ENCODE peak calls at places on chromosomes 5 and 9, in five cellular contexts. One of them, this sample, is unnamed.

GRCh38 chr9:116269250-116269649 is 115.7 kb downstream of the PAPPA start:
- DNase-seq in heart left ventricle: no peak
- DNase-seq in CD4-positive, CD25-positive, alpha-beta regulatory T cell: no peak
- DNase-seq in left ventricle myocardium inferior: no peak
- DNase-seq in IMR-90: no peak
- DNase-seq in this sample: no peak

GRCh38 chr9:5468850-5469249 is 18.5 kb downstream of the CD274 start:
- DNase-seq in heart left ventricle: no peak
- DNase-seq in CD4-positive, CD25-positive, alpha-beta regulatory T cell: no peak
- DNase-seq in left ventricle myocardium inferior: no peak
- DNase-seq in IMR-90: peak; percentile 68
- DNase-seq in this sample: no peak

GRCh38 chr5:133824661-133825254 is 143.7 kb downstream of the C5orf15 start:
- DNase-seq in heart left ventricle: no peak
- DNase-seq in CD4-positive, CD25-positive, alpha-beta regulatory T cell: no peak
- DNase-seq in left ventricle myocardium inferior: no peak
- DNase-seq in IMR-90: no peak
- DNase-seq in this sample: no peak

GRCh38 chr5:37850128-37850865 is 10.5 kb upstream of the GDNF start:
- DNase-seq in heart left ventricle: no peak
- DNase-seq in CD4-positive, CD25-positive, alpha-beta regulatory T cell: no peak
- DNase-seq in left ventricle myocardium inferior: no peak
- DNase-seq in IMR-90: peak; percentile 44
- DNase-seq in this sample: no peak

GRCh38 chr5:75234251-75234650 is 2.4 kb downstream of the ANKRD31 start:
- DNase-seq in heart left ventricle: no peak
- DNase-seq in CD4-positive, CD25-positive, alpha-beta regulatory T cell: no peak
- DNase-seq in left ventricle myocardium inferior: no peak
- DNase-seq in IMR-90: no peak
- DNase-seq in this sample: no peak

GRCh38 chr9:116152390-116152789 is 1.2 kb upstream of the PAPPA start:
- DNase-seq in heart left ventricle: no peak
- DNase-seq in CD4-positive, CD25-positive, alpha-beta regulatory T cell: no peak
- DNase-seq in left ventricle myocardium inferior: no peak
- DNase-seq in IMR-90: peak; percentile 70
- DNase-seq in this sample: no peak

GRCh38 chr9:112111461-112111860 is 63.6 kb downstream of the SUSD1 start:
- DNase-seq in heart left ventricle: no peak
- DNase-seq in CD4-positive, CD25-positive, alpha-beta regulatory T cell: no peak
- DNase-seq in left ventricle myocardium inferior: no peak
- DNase-seq in IMR-90: no peak
- DNase-seq in this sample: no peak

GRCh38 chr9:129733632-129733953 is 19.2 kb downstream of the PTGES start:
- DNase-seq in heart left ventricle: no peak
- DNase-seq in CD4-positive, CD25-positive, alpha-beta regulatory T cell: no peak
- DNase-seq in left ventricle myocardium inferior: no peak
- DNase-seq in IMR-90: no peak
- DNase-seq in this sample: no peak

GRCh38 chr9:136762221-136762691 is 2.1 kb downstream of the LCN15 start:
- DNase-seq in heart left ventricle: no peak
- DNase-seq in CD4-positive, CD25-positive, alpha-beta regulatory T cell: no peak
- DNase-seq in left ventricle myocardium inferior: no peak
- DNase-seq in IMR-90: no peak
- DNase-seq in this sample: no peak

GRCh38 chr5:56350595-56351170 is 117.6 kb upstream of the ANKRD55 start:
- DNase-seq in heart left ventricle: peak; percentile 91
- DNase-seq in CD4-positive, CD25-positive, alpha-beta regulatory T cell: no peak
- DNase-seq in left ventricle myocardium inferior: peak; percentile 69
- DNase-seq in IMR-90: peak; percentile 96
- DNase-seq in this sample: no peak

GRCh38 chr9:100058699-100059579 is 39.9 kb downstream of the ERP44 start:
- DNase-seq in heart left ventricle: no peak
- DNase-seq in CD4-positive, CD25-positive, alpha-beta regulatory T cell: no peak
- DNase-seq in left ventricle myocardium inferior: no peak
- DNase-seq in IMR-90: no peak
- DNase-seq in this sample: no peak

GRCh38 chr9:99030082-99030481 is 74.8 kb upstream of the TGFBR1 start:
- DNase-seq in heart left ventricle: no peak
- DNase-seq in CD4-positive, CD25-positive, alpha-beta regulatory T cell: no peak
- DNase-seq in left ventricle myocardium inferior: no peak
- DNase-seq in IMR-90: peak; percentile 99
- DNase-seq in this sample: no peak

GRCh38 chr5:54944364-54944763 is 41.0 kb downstream of the ESM1 start:
- DNase-seq in heart left ventricle: no peak
- DNase-seq in CD4-positive, CD25-positive, alpha-beta regulatory T cell: peak; percentile 72
- DNase-seq in left ventricle myocardium inferior: no peak
- DNase-seq in IMR-90: peak; percentile 58
- DNase-seq in this sample: peak; percentile 11

GRCh38 chr9:132752877-132753592 is 82.8 kb downstream of the GTF3C4 start:
- DNase-seq in heart left ventricle: no peak
- DNase-seq in CD4-positive, CD25-positive, alpha-beta regulatory T cell: no peak
- DNase-seq in left ventricle myocardium inferior: no peak
- DNase-seq in IMR-90: no peak
- DNase-seq in this sample: no peak

GRCh38 chr5:171673328-171673727 is 112.3 kb upstream of the SMIM23 start:
- DNase-seq in heart left ventricle: no peak
- DNase-seq in CD4-positive, CD25-positive, alpha-beta regulatory T cell: no peak
- DNase-seq in left ventricle myocardium inferior: no peak
- DNase-seq in IMR-90: no peak
- DNase-seq in this sample: no peak

GRCh38 chr5:36457511-36458260 is 148.7 kb upstream of the SLC1A3 start:
- DNase-seq in heart left ventricle: no peak
- DNase-seq in CD4-positive, CD25-positive, alpha-beta regulatory T cell: no peak
- DNase-seq in left ventricle myocardium inferior: no peak
- DNase-seq in IMR-90: no peak
- DNase-seq in this sample: no peak

GRCh38 chr5:126647071-126647470 is 46.3 kb downstream of the PHAX start:
- DNase-seq in heart left ventricle: no peak
- DNase-seq in CD4-positive, CD25-positive, alpha-beta regulatory T cell: no peak
- DNase-seq in left ventricle myocardium inferior: no peak
- DNase-seq in IMR-90: no peak
- DNase-seq in this sample: no peak

GRCh38 chr5:138659561-138659960 is 84.4 kb upstream of the HSPA9 start:
- DNase-seq in heart left ventricle: no peak
- DNase-seq in CD4-positive, CD25-positive, alpha-beta regulatory T cell: no peak
- DNase-seq in left ventricle myocardium inferior: no peak
- DNase-seq in IMR-90: no peak
- DNase-seq in this sample: no peak

GRCh38 chr5:138661342-138661975 is 86.3 kb upstream of the HSPA9 start:
- DNase-seq in heart left ventricle: no peak
- DNase-seq in CD4-positive, CD25-positive, alpha-beta regulatory T cell: no peak
- DNase-seq in left ventricle myocardium inferior: no peak
- DNase-seq in IMR-90: no peak
- DNase-seq in this sample: no peak

GRCh38 chr5:138661991-138662434 is 86.8 kb upstream of the HSPA9 start:
- DNase-seq in heart left ventricle: no peak
- DNase-seq in CD4-positive, CD25-positive, alpha-beta regulatory T cell: no peak
- DNase-seq in left ventricle myocardium inferior: no peak
- DNase-seq in IMR-90: no peak
- DNase-seq in this sample: no peak

GRCh38 chr5:138659121-138659520 is 83.9 kb upstream of the HSPA9 start:
- DNase-seq in heart left ventricle: no peak
- DNase-seq in CD4-positive, CD25-positive, alpha-beta regulatory T cell: no peak
- DNase-seq in left ventricle myocardium inferior: no peak
- DNase-seq in IMR-90: no peak
- DNase-seq in this sample: no peak

DNA sequence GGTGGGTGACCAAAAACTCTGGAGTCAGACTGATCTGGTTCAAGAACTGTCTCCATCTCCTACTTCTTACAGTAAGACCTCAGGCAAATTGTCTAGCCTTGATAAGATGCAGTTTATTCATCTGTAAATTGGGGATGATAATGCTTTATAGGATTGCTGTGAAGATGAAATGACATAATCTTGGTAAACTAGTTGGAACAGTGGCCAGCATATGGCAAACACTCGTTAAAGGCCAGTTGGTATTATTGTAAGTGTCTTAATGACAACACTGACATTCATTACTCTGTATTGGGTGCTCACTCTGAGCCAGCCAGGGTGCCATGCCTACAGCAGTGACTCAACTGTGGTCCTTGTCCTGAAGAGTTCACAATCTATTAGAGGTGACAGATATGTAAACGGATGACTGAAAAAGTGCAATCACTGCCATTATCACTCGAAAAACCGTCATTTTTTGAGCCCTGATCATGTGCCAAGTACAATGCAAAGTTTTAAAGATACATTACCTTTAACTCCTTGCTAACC is 84.9 kb upstream of the HSPA9 start:
- DNase-seq in heart left ventricle: no peak
- DNase-seq in CD4-positive, CD25-positive, alpha-beta regulatory T cell: no peak
- DNase-seq in left ventricle myocardium inferior: no peak
- DNase-seq in IMR-90: no peak
- DNase-seq in this sample: no peak
- H3K27me3 ChIP-seq in heart left ventricle: no peaks in the 10 kb centered on the region
- H3K27me3 ChIP-seq in CD4-positive, CD25-positive, alpha-beta regulatory T cell: peaks cover 43% of the 10 kb centered on the region
- H3K27me3 ChIP-seq in left ventricle myocardium inferior: no peaks in the 10 kb centered on the region
- H3K27me3 ChIP-seq in IMR-90: peaks cover 32% of the 10 kb centered on the region
- H3K27me3 ChIP-seq in this sample: peaks cover 65% of the 10 kb centered on the region

DNA sequence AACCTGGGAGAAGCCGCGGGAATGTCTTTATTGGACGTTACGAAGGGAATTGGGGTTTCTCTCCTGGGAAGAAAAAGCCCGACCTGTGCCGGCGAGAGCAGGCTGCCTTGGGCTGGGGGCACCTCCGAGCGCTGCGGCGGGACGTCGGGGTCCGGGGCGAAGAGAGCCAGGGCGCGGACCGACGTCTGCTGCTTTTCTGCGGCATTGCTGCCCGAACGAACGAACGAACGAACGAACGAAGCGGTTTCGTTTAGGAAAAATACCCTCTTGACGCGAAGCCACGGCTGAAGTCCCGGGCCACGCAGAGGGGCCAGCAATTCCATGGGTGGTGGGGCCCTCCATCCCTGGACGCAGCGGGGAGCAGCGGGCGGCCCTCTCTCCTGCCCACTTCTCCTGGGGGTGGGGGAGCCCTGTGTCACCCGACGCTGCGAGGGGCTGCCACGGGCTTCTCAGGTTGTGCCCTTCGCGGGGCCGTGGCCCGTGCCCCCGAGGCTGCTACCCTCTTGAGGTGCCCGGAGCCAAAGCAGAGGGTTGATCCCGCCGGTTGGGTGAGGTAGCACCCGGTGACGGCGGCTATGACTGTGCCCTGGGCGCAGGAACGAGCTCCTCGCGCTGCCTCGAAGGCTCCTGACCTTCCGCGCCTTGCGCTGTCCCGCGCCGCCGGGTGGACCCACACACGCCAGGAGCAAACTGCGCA is 4.9 kb upstream of the PITX1 start:
- DNase-seq in heart left ventricle: no peak
- DNase-seq in CD4-positive, CD25-positive, alpha-beta regulatory T cell: no peak
- DNase-seq in left ventricle myocardium inferior: no peak
- DNase-seq in IMR-90: no peak
- DNase-seq in this sample: no peak
- H3K27me3 ChIP-seq in heart left ventricle: peaks cover 98% of the 10 kb centered on the region
- H3K27me3 ChIP-seq in CD4-positive, CD25-positive, alpha-beta regulatory T cell: peaks cover 32% of the 10 kb centered on the region
- H3K27me3 ChIP-seq in left ventricle myocardium inferior: peaks cover 100% of the 10 kb centered on the region
- H3K27me3 ChIP-seq in IMR-90: peaks cover 64% of the 10 kb centered on the region
- H3K27me3 ChIP-seq in this sample: peaks cover 54% of the 10 kb centered on the region

GRCh38 chr5:1670342-1670741 is 129.3 kb downstream of the MRPL36 start:
- DNase-seq in heart left ventricle: no peak
- DNase-seq in CD4-positive, CD25-positive, alpha-beta regulatory T cell: no peak
- DNase-seq in left ventricle myocardium inferior: no peak
- DNase-seq in IMR-90: peak; percentile 4
- DNase-seq in this sample: no peak

GRCh38 chr5:1671351-1671750 is 128.3 kb downstream of the MRPL36 start:
- DNase-seq in heart left ventricle: no peak
- DNase-seq in CD4-positive, CD25-positive, alpha-beta regulatory T cell: no peak
- DNase-seq in left ventricle myocardium inferior: no peak
- DNase-seq in IMR-90: no peak
- DNase-seq in this sample: no peak

GRCh38 chr5:1673042-1673674 is 126.5 kb downstream of the MRPL36 start:
- DNase-seq in heart left ventricle: no peak
- DNase-seq in CD4-positive, CD25-positive, alpha-beta regulatory T cell: no peak
- DNase-seq in left ventricle myocardium inferior: no peak
- DNase-seq in IMR-90: peak; percentile 49
- DNase-seq in this sample: no peak

GRCh38 chr5:1669276-1670155 is 130.1 kb downstream of the MRPL36 start:
- DNase-seq in heart left ventricle: no peak
- DNase-seq in CD4-positive, CD25-positive, alpha-beta regulatory T cell: no peak
- DNase-seq in left ventricle myocardium inferior: no peak
- DNase-seq in IMR-90: no peak
- DNase-seq in this sample: no peak

DNA sequence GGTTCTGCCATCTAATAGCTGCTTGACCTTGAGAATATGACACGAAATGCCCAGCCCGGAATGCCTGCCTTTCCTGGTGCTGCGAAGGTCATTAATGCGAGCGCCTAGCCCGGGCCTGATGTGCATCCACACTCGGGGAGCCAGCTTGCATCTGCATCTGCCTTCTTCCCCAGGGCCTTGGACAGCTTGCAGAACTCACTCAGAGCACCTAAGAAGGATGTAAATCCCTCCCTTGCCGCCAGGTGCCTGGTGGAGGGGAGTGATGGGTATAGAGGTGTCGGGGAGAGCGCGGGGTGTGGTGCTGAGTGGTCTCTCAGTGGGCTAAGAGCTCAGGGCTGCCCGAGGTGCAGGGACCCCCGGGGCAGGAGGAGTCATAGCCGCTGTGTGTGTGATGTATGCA is 127.2 kb downstream of the MRPL36 start:
- DNase-seq in heart left ventricle: no peak
- DNase-seq in CD4-positive, CD25-positive, alpha-beta regulatory T cell: no peak
- DNase-seq in left ventricle myocardium inferior: no peak
- DNase-seq in IMR-90: no peak
- DNase-seq in this sample: no peak
- H3K27me3 ChIP-seq in heart left ventricle: peaks cover 40% of the 10 kb centered on the region
- H3K27me3 ChIP-seq in CD4-positive, CD25-positive, alpha-beta regulatory T cell: peaks cover 11% of the 10 kb centered on the region
- H3K27me3 ChIP-seq in left ventricle myocardium inferior: peaks cover 85% of the 10 kb centered on the region
- H3K27me3 ChIP-seq in IMR-90: peaks cover 42% of the 10 kb centered on the region
- H3K27me3 ChIP-seq in this sample: no peaks in the 10 kb centered on the region

GRCh38 chr9:135137398-135137832 is 49.9 kb downstream of the OLFM1 start:
- DNase-seq in heart left ventricle: no peak
- DNase-seq in CD4-positive, CD25-positive, alpha-beta regulatory T cell: no peak
- DNase-seq in left ventricle myocardium inferior: no peak
- DNase-seq in IMR-90: no peak
- DNase-seq in this sample: no peak

GRCh38 chr9:135138078-135138855 is 50.8 kb downstream of the OLFM1 start:
- DNase-seq in heart left ventricle: no peak
- DNase-seq in CD4-positive, CD25-positive, alpha-beta regulatory T cell: no peak
- DNase-seq in left ventricle myocardium inferior: no peak
- DNase-seq in IMR-90: no peak
- DNase-seq in this sample: peak; percentile 11

GRCh38 chr9:135135927-135136311 is 48.5 kb downstream of the OLFM1 start:
- DNase-seq in heart left ventricle: no peak
- DNase-seq in CD4-positive, CD25-positive, alpha-beta regulatory T cell: no peak
- DNase-seq in left ventricle myocardium inferior: no peak
- DNase-seq in IMR-90: no peak
- DNase-seq in this sample: no peak

GRCh38 chr9:135136481-135136880 is 49.0 kb downstream of the OLFM1 start:
- DNase-seq in heart left ventricle: no peak
- DNase-seq in CD4-positive, CD25-positive, alpha-beta regulatory T cell: no peak
- DNase-seq in left ventricle myocardium inferior: no peak
- DNase-seq in IMR-90: no peak
- DNase-seq in this sample: no peak

DNA sequence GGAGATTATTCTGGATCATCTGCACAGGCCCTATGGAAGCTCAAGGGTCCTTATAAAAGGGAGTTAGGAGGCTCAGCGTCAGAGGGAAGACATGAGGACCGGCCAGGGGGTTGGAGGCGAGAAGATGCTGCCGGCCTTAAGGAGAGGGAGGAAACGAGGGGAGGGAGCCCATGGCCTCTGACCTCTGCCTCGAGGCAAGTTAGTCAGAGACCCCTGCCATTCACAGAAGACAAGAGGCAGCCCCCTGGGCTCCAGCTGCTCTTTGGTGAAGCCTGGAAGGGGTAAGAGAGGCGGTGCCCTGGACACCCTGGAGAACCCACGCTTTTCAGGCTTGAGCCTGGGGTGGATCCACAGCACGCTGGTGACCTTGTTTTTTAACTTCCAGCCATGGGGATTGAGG is 49.5 kb downstream of the OLFM1 start:
- DNase-seq in heart left ventricle: no peak
- DNase-seq in CD4-positive, CD25-positive, alpha-beta regulatory T cell: no peak
- DNase-seq in left ventricle myocardium inferior: no peak
- DNase-seq in IMR-90: no peak
- DNase-seq in this sample: no peak
- H3K27me3 ChIP-seq in heart left ventricle: peaks cover 54% of the 10 kb centered on the region
- H3K27me3 ChIP-seq in CD4-positive, CD25-positive, alpha-beta regulatory T cell: no peaks in the 10 kb centered on the region
- H3K27me3 ChIP-seq in left ventricle myocardium inferior: peaks cover 98% of the 10 kb centered on the region
- H3K27me3 ChIP-seq in IMR-90: no peaks in the 10 kb centered on the region
- H3K27me3 ChIP-seq in this sample: no peaks in the 10 kb centered on the region